ENCODE peak calls at places on chromosome 13, in four cellular contexts. P is RWPE1, W is kidney epithelial cell, F is cardiac muscle cell. Y is an unnamed sample.

GRCh38 chr13:36778083-36778671 is 40.8 kb upstream of the RFXAP start:
- DNase-seq in P (no peak), F (no peak), W (no peak), Y (peak)

GRCh38 chr13:28657784-28658538 is 969 bp upstream of the POMP start:
- DNase-seq in F (no peak), P (no peak), W (no peak), Y (no peak)

GRCh38 chr13:86840250-86841191 is 830.6 kb upstream of the SLITRK5 start:
- DNase-seq in W (no peak), F (no peak), P (no peak), Y (no peak)

GRCh38 chr13:59543418-59543817 is 620.3 kb downstream of the DIAPH3 start:
- DNase-seq in P (no peak), F (no peak), W (no peak), Y (no peak)

GRCh38 chr13:77390391-77390790 is 63.5 kb upstream of the MYCBP2 start:
- DNase-seq in F (no peak), W (no peak), P (no peak), Y (no peak)

GRCh38 chr13:38824342-38824741 is 137.5 kb downstream of the FREM2 start:
- DNase-seq in F (no peak), W (no peak), P (no peak), Y (no peak)

GRCh38 chr13:43003010-43003409 is 11.0 kb upstream of the EPSTI1 start:
- DNase-seq in W (no peak), P (peak), F (no peak), Y (no peak)

GRCh38 chr13:97600438-97601080 is 166.6 kb downstream of the RAP2A start:
- DNase-seq in P (peak), F (no peak), W (no peak), Y (peak)

GRCh38 chr13:114200673-114201005 is 21.6 kb downstream of the CFAP97D2 start:
- DNase-seq in P (no peak), W (no peak), F (peak), Y (peak)

GRCh38 chr13:40236566-40237168 is 429.8 kb downstream of the FOXO1 start:
- DNase-seq in W (no peak), F (no peak), P (no peak), Y (no peak)

GRCh38 chr13:66391322-66391721 is 838.8 kb downstream of the PCDH9 start:
- DNase-seq in W (no peak), P (no peak), F (no peak), Y (no peak)

GRCh38 chr13:23378009-23378632 is 55.4 kb downstream of the SACS start:
- DNase-seq in F (no peak), P (peak), W (peak), Y (peak)

GRCh38 chr13:20775961-20776360 is 2.2 kb upstream of the EEF1AKMT1 start:
- DNase-seq in F (no peak), W (no peak), P (no peak), Y (no peak)

GRCh38 chr13:109870281-109871017 is 84.1 kb upstream of the IRS2 start:
- DNase-seq in F (no peak), W (no peak), P (no peak), Y (no peak)

GRCh38 chr13:41461527-41462124 is 4.3 kb downstream of the RGCC start:
- DNase-seq in W (no peak), F (no peak), P (no peak), Y (no peak)

GRCh38 chr13:64071352-64071751 is 2655.7 kb upstream of the PCDH20 start:
- DNase-seq in W (no peak), P (no peak), F (no peak), Y (no peak)

GRCh38 chr13:52848455-52849190 is at the start of gene PCDH8:
- DNase-seq in W (no peak), F (peak), P (no peak), Y (no peak)

GRCh38 chr13:99506632-99507031 is 5.4 kb downstream of the TM9SF2 start:
- DNase-seq in F (no peak), W (no peak), P (no peak), Y (no peak)

GRCh38 chr13:43229506-43229905 is 206.1 kb downstream of the DNAJC15 start:
- DNase-seq in F (no peak), P (no peak), W (no peak), Y (no peak)

GRCh38 chr13:39773833-39774232 is 118.4 kb downstream of the COG6 start:
- DNase-seq in P (no peak), F (no peak), W (no peak), Y (no peak)

GRCh38 chr13:89751537-89751936 is 1596.0 kb upstream of the MIR17HG start:
- DNase-seq in P (no peak), F (no peak), W (no peak), Y (no peak)

GRCh38 chr13:96771501-96772367 is 222.5 kb downstream of the OXGR1 start:
- DNase-seq in W (no peak), P (no peak), F (no peak), Y (no peak)

GRCh38 chr13:75725784-75726183 is 89.7 kb downstream of the LMO7 start:
- DNase-seq in F (peak), P (no peak), W (no peak), Y (peak)

GRCh38 chr13:101397742-101398141 is 18.6 kb downstream of the NALCN start:
- DNase-seq in W (peak), F (no peak), P (peak), Y (no peak)

DNA sequence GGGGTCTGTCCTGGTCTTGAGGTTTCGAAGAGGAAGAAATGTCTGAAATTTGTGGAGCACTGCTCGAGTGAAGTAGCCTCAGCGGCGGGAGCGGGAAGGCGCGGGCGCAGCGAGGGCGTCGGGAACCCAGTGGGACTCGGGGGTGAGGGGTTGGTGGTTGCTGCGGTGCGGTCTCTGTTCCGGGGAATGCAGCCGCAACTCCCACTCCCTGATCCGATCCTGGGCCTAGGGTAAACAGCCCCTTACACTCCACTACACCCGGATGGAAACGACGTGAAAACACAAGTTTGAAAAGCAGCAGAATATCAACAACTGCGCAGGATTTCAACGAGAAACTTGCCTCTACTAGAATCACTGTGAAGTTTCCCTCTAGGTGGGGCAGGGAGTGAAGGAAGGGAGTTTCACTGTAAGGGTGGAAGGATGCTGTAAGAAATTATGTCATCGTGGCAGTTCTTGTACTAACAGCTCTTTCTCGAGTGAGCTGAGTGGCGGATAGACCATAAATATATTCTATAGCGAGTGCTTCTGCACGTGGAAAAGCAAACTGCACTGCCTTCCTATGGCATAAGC is 2.0 kb upstream of the KLF12 start:
- DNase-seq in F (peak), W (no peak), P (peak), Y (no peak)
- TF ChIP-seq CTCF in F (no peak), W (no peak), P (no peak), Y (no peak)

GRCh38 chr13:44438234-44438579 is 64.6 kb downstream of the SERP2 start:
- DNase-seq in F (no peak), P (no peak), W (no peak), Y (no peak)
- TF ChIP-seq CTCF in F (no peak), P (peak), W (no peak), Y (no peak)

GRCh38 chr13:113046066-113046882 is 59.3 kb upstream of the F7 start:
- DNase-seq in F (no peak), P (no peak), W (no peak), Y (no peak)

GRCh38 chr13:113046883-113047244 is 58.7 kb upstream of the F7 start:
- DNase-seq in F (no peak), W (no peak), P (no peak), Y (no peak)

GRCh38 chr13:113049521-113049941 is 56.1 kb upstream of the F7 start:
- DNase-seq in P (no peak), F (no peak), W (no peak), Y (no peak)

GRCh38 chr13:113048766-113049165 is 56.8 kb upstream of the F7 start:
- DNase-seq in P (no peak), F (no peak), W (no peak), Y (no peak)

GRCh38 chr13:113047587-113047986 is 58.0 kb upstream of the F7 start:
- DNase-seq in P (no peak), F (no peak), W (no peak), Y (no peak)
- TF ChIP-seq CTCF in P (no peak), F (no peak), W (no peak), Y (no peak)

GRCh38 chr13:46796515-46797467 is at the start of gene ESD:
- DNase-seq in P (peak), F (peak), W (peak), Y (peak)
- TF ChIP-seq CTCF in P (no peak), F (no peak), W (no peak), Y (no peak)

DNA sequence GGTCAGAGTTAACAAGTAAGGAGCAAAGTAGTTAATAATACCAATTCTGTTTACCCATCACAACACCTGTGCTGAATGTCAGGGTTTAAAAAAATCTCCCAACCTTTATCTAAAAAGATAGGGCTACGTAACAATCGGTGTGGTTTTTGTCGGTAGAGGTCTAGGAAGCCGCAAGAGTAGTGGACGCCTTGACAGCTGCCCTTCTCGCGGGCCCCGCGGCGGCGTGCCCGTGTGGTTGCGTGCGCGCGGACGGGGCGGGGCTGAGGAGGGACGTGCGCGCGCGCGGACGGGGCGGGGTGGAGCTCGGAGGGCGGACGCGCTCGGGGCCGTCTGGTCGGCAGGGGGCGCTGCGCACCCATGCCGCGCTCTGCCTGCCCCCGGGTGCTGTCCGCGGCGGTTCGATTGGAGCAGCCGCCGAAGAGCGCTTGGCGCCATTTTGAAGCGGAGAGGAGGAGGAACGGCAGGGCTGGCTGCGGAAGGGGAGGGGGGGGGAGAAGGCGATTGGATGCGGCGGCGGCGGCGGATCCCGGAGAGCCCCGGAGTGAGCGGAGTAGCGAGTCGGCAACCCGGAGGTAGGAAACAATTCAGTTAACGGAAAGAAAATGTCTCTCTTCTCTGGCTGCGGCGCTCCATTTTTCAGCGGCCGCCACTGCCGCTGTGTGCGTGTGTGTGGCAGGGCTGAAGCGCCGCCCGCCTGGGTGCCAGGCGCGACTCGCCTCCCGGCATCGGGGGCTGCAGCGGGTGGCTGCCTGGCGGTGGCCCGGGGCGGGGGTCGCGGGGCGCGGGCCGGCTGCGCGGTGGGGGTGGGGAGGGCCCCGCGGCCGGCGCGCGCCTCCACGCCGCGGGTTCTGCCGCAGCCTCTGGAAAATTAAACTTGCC is at the start of gene PDS5B:
- DNase-seq in P (peak), W (peak), F (peak), Y (peak)
- TF ChIP-seq CTCF in P (peak), W (peak), F (peak), Y (peak)

DNA sequence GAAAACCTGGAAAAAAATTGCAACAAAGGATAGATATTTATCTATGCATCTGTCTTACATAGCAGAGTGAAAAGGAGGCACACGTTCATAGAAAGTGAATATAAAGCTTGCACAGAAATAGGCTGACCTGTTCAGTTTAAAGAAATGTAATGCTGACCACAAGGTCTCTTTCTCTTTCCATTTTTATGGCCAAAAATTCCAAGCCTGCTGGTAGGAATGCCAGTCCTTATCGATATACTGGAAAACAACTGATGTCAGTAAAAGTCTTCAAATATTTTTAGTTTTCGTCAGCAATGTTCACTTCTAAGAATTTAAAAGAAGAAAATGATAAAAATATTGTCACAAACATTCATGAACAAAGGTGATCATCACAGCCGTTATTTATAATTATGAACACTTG is 59.0 kb upstream of the MCF2L start:
- DNase-seq in P (no peak), F (no peak), W (no peak), Y (no peak)
- TF ChIP-seq CTCF in P (no peak), F (peak), W (no peak), Y (no peak)

Y was measured in retinal pigment epithelial cell.